ENCODE peak calls at places on chromosome 6, in eight cellular contexts. H, F, V, J, U, P, A and Y are unnamed samples.
A peak's percentile ranks its signal among the peaks of the same experiment; 100 is the strongest.

GRCh38 chr6:111736005-111736607 is 130.4 kb upstream of the TRAF3IP2 start:
- DNase-seq in H (no peak), F (no peak), V (no peak), J (no peak), U (no peak), P (no peak), A (no peak), Y (peak; percentile 34)

GRCh38 chr6:107811591-107812218 is 12.4 kb downstream of the SCML4 start:
- DNase-seq in H (no peak), F (no peak), V (no peak), J (no peak), U (no peak), P (peak; percentile 8), A (no peak), Y (peak; percentile 22)

GRCh38 chr6:9044426-9044825 is 609.1 kb upstream of the SLC35B3 start:
- DNase-seq in H (no peak), F (no peak), V (no peak), J (no peak), U (no peak), P (no peak), A (no peak), Y (no peak)

GRCh38 chr6:46935687-46936086 is 13.9 kb upstream of the ADGRF5 start:
- DNase-seq in H (peak; percentile 35), F (no peak), V (no peak), J (no peak), U (no peak), P (peak; percentile 30), A (no peak), Y (no peak)

GRCh38 chr6:106609699-106610098 is 19.6 kb downstream of the RTN4IP1 start:
- DNase-seq in H (no peak), F (no peak), V (no peak), J (peak; percentile 82), U (peak; percentile 59), P (no peak), A (no peak), Y (no peak)

GRCh38 chr6:35710241-35710847 is 21.6 kb upstream of the FKBP5 start:
- DNase-seq in H (no peak), F (no peak), V (peak; percentile 5), J (no peak), U (no peak), P (no peak), A (no peak), Y (peak; percentile 58)

GRCh38 chr6:34536251-34536958 is 19.7 kb downstream of the SPDEF start:
- DNase-seq in H (no peak), F (no peak), V (no peak), J (no peak), U (no peak), P (no peak), A (peak; percentile 72), Y (no peak)

GRCh38 chr6:155541976-155542375 is 86.3 kb upstream of the NOX3 start:
- DNase-seq in H (no peak), F (no peak), V (no peak), J (no peak), U (peak; percentile 81), P (no peak), A (no peak), Y (no peak)

GRCh38 chr6:162798546-162798945 is 70.8 kb downstream of the PACRG start:
- DNase-seq in H (no peak), F (no peak), V (no peak), J (no peak), U (no peak), P (no peak), A (no peak), Y (peak; percentile 0)

GRCh38 chr6:52116605-52116948 is 29.2 kb upstream of the PKHD1 start:
- DNase-seq in H (no peak), F (no peak), V (no peak), J (no peak), U (no peak), P (no peak), A (no peak), Y (no peak)

GRCh38 chr6:14857501-14857900 is 388.4 kb upstream of the JARID2 start:
- DNase-seq in H (no peak), F (no peak), V (no peak), J (no peak), U (no peak), P (no peak), A (no peak), Y (no peak)

GRCh38 chr6:24667378-24667803 is 514 bp downstream of the ACOT13 start:
- DNase-seq in H (no peak), F (no peak), V (no peak), J (peak; percentile 16), U (no peak), P (no peak), A (no peak), Y (peak; percentile 30)

GRCh38 chr6:157625111-157625510 is 197.9 kb upstream of the SNX9 start:
- DNase-seq in H (no peak), F (no peak), V (no peak), J (no peak), U (no peak), P (no peak), A (no peak), Y (no peak)

GRCh38 chr6:134628154-134628553 is 310.2 kb upstream of the SGK1 start:
- DNase-seq in H (no peak), F (no peak), V (no peak), J (no peak), U (no peak), P (no peak), A (no peak), Y (no peak)

GRCh38 chr6:156021746-156022396 is 566.2 kb upstream of the NOX3 start:
- DNase-seq in H (no peak), F (no peak), V (no peak), J (no peak), U (no peak), P (peak; percentile 62), A (no peak), Y (peak; percentile 26)

DNA sequence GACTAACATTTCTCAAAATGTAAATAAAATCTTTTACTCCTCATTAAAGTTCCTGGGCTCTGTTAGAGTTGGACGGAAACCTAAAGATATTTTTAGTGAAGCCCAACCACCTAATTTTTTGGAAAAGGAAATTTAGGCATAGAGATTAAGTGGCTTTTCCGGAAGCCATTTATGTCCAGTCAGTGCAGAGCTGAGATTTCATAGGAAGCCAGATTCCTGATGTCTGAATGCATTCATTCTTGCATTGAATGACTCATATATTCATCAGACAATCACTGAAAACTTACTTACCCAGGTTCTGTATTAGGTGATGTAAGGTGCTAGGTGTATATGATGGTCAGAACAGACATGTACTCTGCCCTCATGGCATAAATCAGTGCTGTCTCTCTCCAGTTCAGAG is 4.0 kb downstream of the SH3BGRL2 start:
- DNase-seq in H (no peak), F (no peak), V (no peak), J (no peak), U (no peak), P (peak; percentile 65), A (no peak), Y (no peak)
- H3K4me3 ChIP-seq in H (no peak overlapping the region), F (no peak overlapping the region), V (peak overlapping the region; percentile 80), J (no peak overlapping the region), U (no peak overlapping the region), P (no peak overlapping the region), A (no peak overlapping the region), Y (no peak overlapping the region)

GRCh38 chr6:169158750-169159149 is 94.9 kb downstream of the THBS2 start:
- DNase-seq in H (no peak), F (no peak), V (no peak), J (no peak), U (no peak), P (peak; percentile 50), A (no peak), Y (no peak)
- TF ChIP-seq CTCF in H (no peak), F (no peak), V (no peak), J (no peak), U (no peak), P (peak; percentile 5), A (no peak), Y (peak; percentile 2)

DNA sequence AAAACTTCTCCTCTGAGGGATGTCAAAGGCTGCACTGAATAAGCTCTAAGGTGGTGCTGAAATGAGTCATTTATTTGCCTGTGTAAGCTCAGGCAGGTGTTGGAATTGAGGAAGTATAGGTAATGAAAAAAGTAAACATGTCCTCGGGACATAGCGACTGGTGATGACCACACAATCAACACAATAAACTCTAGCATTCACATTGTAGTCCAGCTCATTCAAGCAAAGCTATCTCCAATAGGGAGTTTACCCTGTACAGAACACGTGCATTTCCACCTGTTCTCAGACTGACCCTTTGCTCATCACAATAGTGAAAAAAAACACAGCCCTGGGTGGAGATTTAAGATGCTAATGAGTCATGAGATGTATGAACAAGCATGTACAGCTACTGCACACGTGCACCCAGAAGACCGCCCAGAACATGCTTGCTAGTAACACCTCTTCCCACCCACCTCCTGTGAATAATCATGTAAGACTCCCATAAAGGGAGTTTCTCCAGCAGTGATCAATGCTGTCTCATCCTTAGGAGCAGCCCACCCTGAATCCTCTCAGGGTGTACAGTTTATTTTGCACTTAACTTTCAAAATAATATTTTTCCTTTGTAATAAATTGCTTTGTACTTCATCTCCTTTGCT is 33.0 kb upstream of the POU5F1 start:
- DNase-seq in H (no peak), F (no peak), V (no peak), J (peak; percentile 74), U (no peak), P (peak; percentile 71), A (peak; percentile 54), Y (peak; percentile 85)
- H3K4me3 ChIP-seq in H (peak overlapping the region; percentile 53), F (no peak overlapping the region), V (peak overlapping the region; percentile 52), J (peak overlapping the region; percentile 69), U (no peak overlapping the region), P (peak overlapping the region; percentile 64), A (peak overlapping the region; percentile 57), Y (no peak overlapping the region)

GRCh38 chr6:752438-752837 is 59.5 kb upstream of the EXOC2 start:
- DNase-seq in H (no peak), F (no peak), V (no peak), J (no peak), U (no peak), P (no peak), A (no peak), Y (no peak)

GRCh38 chr6:754202-754601 is 61.3 kb upstream of the EXOC2 start:
- DNase-seq in H (no peak), F (no peak), V (no peak), J (no peak), U (no peak), P (no peak), A (no peak), Y (no peak)

GRCh38 chr6:747921-748320 is 55.0 kb upstream of the EXOC2 start:
- DNase-seq in H (no peak), F (no peak), V (no peak), J (no peak), U (no peak), P (no peak), A (no peak), Y (no peak)

GRCh38 chr6:753486-753885 is 60.5 kb upstream of the EXOC2 start:
- DNase-seq in H (no peak), F (no peak), V (no peak), J (no peak), U (peak; percentile 26), P (no peak), A (no peak), Y (no peak)

DNA sequence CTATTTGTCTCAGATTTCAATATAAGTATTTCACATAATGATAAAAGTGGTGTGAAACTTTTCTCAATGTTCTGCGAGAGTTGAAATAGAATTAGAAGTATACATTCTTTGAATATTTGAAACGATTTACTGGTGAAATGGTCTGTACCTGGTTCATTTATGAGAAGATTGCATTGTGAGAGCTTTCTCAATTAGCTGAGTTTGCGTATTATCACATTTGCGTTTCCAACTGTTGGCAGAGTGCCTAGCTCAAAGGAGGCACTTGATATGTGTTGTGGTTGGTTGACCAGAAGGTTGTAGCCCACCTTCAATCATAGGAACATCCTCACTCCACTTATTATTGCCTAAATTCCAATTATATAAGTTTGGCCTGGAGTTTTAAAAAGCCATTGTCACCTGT is 58.8 kb upstream of the EXOC2 start:
- DNase-seq in H (no peak), F (no peak), V (no peak), J (no peak), U (no peak), P (no peak), A (no peak), Y (no peak)
- TF ChIP-seq CTCF in H (no peak), F (no peak), V (no peak), J (no peak), U (no peak), P (no peak), A (no peak), Y (no peak)